ENCODE peak calls at places on chromosomes 11 and 22, in five cellular contexts. U is esophagus muscularis mucosa, Z is AG04450, Y is transverse colon, X is left colon. O is an unnamed sample.

GRCh38 chr11:17651061-17651460 is 68.3 kb upstream of the MYOD1 start:
- DNase-seq in Z (no peak), X (no peak), Y (no peak), U (no peak), O (no peak)

GRCh38 chr22:38718414-38718813 is 12.7 kb downstream of the GTPBP1 start:
- DNase-seq in U (no peak), X (peak), Y (peak), Z (no peak), O (no peak)

GRCh38 chr22:31083923-31084810 is 3.0 kb downstream of the SMTN start:
- DNase-seq in U (peak), Y (peak), X (peak), Z (no peak), O (no peak)

GRCh38 chr22:37383342-37383741 is 43.9 kb downstream of the ELFN2 start:
- DNase-seq in Z (no peak), X (no peak), U (no peak), Y (no peak), O (no peak)

GRCh38 chr22:43396321-43396933 is 15.4 kb upstream of the MPPED1 start:
- DNase-seq in X (no peak), Z (no peak), Y (no peak), U (no peak), O (no peak)

GRCh38 chr11:116731097-116731761 is 41.6 kb downstream of the BUD13 start:
- DNase-seq in Y (no peak), U (no peak), X (no peak), Z (no peak), O (no peak)

GRCh38 chr11:36300651-36301050 is 4.6 kb downstream of the PRR5L start:
- DNase-seq in U (peak), Y (peak), X (peak), Z (no peak), O (no peak)

GRCh38 chr11:111932605-111932938 is 4.6 kb upstream of the DIXDC1 start:
- DNase-seq in Z (no peak), Y (no peak), X (no peak), U (no peak), O (no peak)

GRCh38 chr11:72217856-72218745 is 1.5 kb downstream of the FOLR2 start:
- DNase-seq in U (no peak), X (no peak), Z (no peak), Y (no peak), O (no peak)

GRCh38 chr22:29106839-29107238 is 34.0 kb downstream of the KREMEN1 start:
- DNase-seq in U (no peak), Z (no peak), Y (no peak), X (no peak), O (no peak)

GRCh38 chr22:36858966-36859365 is 1.8 kb upstream of the NCF4 start:
- DNase-seq in U (no peak), Y (no peak), Z (no peak), X (no peak), O (no peak)

GRCh38 chr22:47167056-47167455 is 404.6 kb downstream of the TBC1D22A start:
- DNase-seq in Y (no peak), U (no peak), X (no peak), Z (no peak), O (no peak)

GRCh38 chr22:39208013-39208680 is 36.6 kb downstream of the PDGFB start:
- DNase-seq in Z (no peak), X (no peak), Y (no peak), U (no peak), O (no peak)

GRCh38 chr11:122786896-122787295 is 51.4 kb upstream of the CRTAM start:
- DNase-seq in Y (no peak), Z (no peak), U (no peak), X (no peak), O (no peak)

GRCh38 chr22:44667829-44668189 is 34.2 kb upstream of the PRR5 start:
- DNase-seq in U (no peak), Y (peak), Z (no peak), X (peak), O (no peak)

GRCh38 chr11:121366970-121367369 is 74.4 kb downstream of the SC5D start:
- DNase-seq in U (no peak), Z (no peak), X (no peak), Y (no peak), O (no peak)

GRCh38 chr11:111370902-111371578 is 8.0 kb downstream of the POU2AF1 start:
- DNase-seq in Z (no peak), Y (no peak), X (no peak), U (no peak), O (no peak)

GRCh38 chr11:82986491-82986890 is 85.0 kb downstream of the DDIAS start:
- DNase-seq in X (no peak), Y (no peak), Z (no peak), U (no peak), O (no peak)

GRCh38 chr11:109783842-109784241 is 309.4 kb upstream of the ZC3H12C start:
- DNase-seq in X (no peak), Y (peak), Z (no peak), U (no peak), O (no peak)

GRCh38 chr22:38298312-38299000 is 18.8 kb downstream of the CSNK1E start:
- DNase-seq in X (peak), U (no peak), Y (no peak), Z (no peak), O (peak)

GRCh38 chr11:43458486-43458885 is 99.8 kb downstream of the TTC17 start:
- DNase-seq in Z (no peak), Y (no peak), X (no peak), U (no peak), O (no peak)